ENCODE peak calls at places on chromosomes 7 and 10, in five cellular contexts. J is IMR-90, Q is astrocyte of the spinal cord, L is A549, N is fibroblast of pulmonary artery. F is an unnamed sample.

GRCh38 chr7:64999165-65000004 is 7.1 kb downstream of the ERV3-1 start:
- DNase-seq in J (peak), Q (peak), L (no peak), N (peak), F (peak)

GRCh38 chr10:114255227-114255626 is 16.2 kb downstream of the VWA2 start:
- DNase-seq in J (no peak), Q (no peak), L (no peak), N (no peak), F (no peak)

GRCh38 chr10:22805304-22805703 is 90.9 kb upstream of the PIP4K2A start:
- DNase-seq in J (peak), Q (peak), L (no peak), N (peak), F (peak)

GRCh38 chr10:102150970-102151773 is 1.0 kb upstream of the NOLC1 start:
- DNase-seq in J (peak), Q (no peak), L (peak), N (peak), F (peak)

GRCh38 chr7:148687555-148687954 is 11.1 kb upstream of the CUL1 start:
- DNase-seq in J (peak), Q (peak), L (no peak), N (peak), F (no peak)

GRCh38 chr10:6201511-6201975 is 1.2 kb upstream of the PFKFB3 start:
- DNase-seq in J (peak), Q (peak), L (peak), N (peak), F (peak)

GRCh38 chr7:98511175-98511574 is 105.9 kb upstream of the NPTX2 start:
- DNase-seq in J (no peak), Q (no peak), L (no peak), N (no peak), F (no peak)

GRCh38 chr7:51316666-51317581 is at the start of gene COBL:
- DNase-seq in J (no peak), Q (no peak), L (peak), N (no peak), F (no peak)

GRCh38 chr10:95295031-95295755 is 4.4 kb upstream of the PDLIM1 start:
- DNase-seq in J (peak), Q (peak), L (no peak), N (peak), F (peak)

GRCh38 chr7:38316733-38317360 is 43.4 kb upstream of the TARP start:
- DNase-seq in J (peak), Q (no peak), L (no peak), N (no peak), F (no peak)

GRCh38 chr7:115023219-115023618 is 101.3 kb downstream of the MDFIC start:
- DNase-seq in J (no peak), Q (no peak), L (no peak), N (no peak), F (no peak)

GRCh38 chr10:97450828-97451227 is 4.9 kb downstream of the ZDHHC16 start:
- DNase-seq in J (no peak), Q (no peak), L (no peak), N (peak), F (no peak)

GRCh38 chr10:124278356-124278755 is 140.4 kb downstream of the OAT start:
- DNase-seq in J (no peak), Q (no peak), L (no peak), N (no peak), F (no peak)
- H3K4me3 ChIP-seq in J (no peak), Q (no peak), L (no peak), N (no peak), F (no peak)

GRCh38 chr7:45863715-45864114 is 9.2 kb downstream of the CCDC201 start:
- DNase-seq in J (no peak), Q (no peak), L (no peak), N (no peak), F (no peak)
- TF ChIP-seq CTCF in J (peak), Q (peak), L (no peak), N (peak), F (peak)

DNA sequence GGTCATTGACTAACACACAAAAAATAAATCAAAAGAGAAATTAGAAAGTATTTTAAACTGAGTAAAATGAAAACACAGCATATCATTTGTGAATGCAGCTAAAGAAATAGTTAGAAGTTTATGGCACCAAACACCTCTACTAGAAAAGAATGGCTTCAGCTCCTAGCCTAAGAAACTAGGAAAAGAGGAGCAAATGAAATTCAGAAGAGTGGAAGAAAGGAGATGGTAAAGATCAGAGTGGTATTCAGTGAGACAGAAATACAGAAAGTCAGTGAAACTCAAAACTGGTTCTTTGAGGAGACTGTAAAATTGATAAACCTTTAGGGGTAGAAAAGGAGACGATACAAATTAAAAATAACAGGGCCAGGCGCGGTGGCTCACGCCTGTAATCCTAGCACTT is 2.7 kb downstream of the EXOC6 start:
- DNase-seq in J (no peak), Q (no peak), L (no peak), N (no peak), F (no peak)
- H3K4me3 ChIP-seq in J (no peak), Q (no peak), L (no peak), N (no peak), F (no peak)

DNA sequence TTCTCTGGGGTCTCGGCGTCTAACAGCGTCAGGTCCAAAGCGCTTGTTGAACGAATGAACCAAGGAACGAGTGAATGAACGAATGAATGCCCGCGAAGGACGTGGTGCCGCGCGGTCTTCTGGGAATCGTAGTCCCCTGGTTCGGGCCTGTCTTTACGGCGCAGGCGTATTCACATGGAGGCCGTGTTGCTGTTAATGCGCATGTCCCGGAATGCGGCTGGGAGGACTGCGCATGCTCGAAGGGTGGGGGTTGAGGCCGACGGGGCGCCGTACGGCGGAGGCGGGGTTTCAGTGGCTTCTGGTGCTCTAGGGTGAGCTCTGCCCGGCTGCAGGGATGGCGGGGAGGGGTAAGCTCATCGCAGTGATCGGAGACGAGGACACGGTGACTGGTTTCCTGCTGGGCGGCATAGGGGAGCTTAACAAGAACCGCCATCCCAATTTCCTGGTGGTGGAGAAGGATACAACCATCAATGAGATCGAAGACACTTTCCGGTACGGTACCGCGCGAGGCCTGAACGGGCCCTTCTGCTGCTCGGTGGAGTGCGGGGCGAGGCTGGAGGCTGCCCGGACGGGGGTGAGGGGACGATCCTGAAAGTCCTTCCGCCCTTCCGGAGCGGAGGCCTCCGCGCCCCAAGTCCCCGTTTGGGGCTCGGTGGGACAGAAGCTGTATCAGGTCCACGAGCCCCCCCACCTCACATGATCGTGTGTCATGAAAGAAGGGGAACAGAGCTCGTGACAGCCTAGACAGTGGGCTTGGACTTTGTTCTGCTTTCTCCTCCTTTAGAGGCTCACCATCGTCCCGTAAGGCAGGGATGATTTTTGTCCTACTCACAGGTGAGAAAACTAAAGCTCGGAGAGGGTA is at the start of gene ATP6V1F:
- DNase-seq in J (peak), Q (peak), L (peak), N (peak), F (peak)
- TF ChIP-seq CTCF in J (peak), Q (peak), L (no peak), N (no peak), F (no peak)

GRCh38 chr7:123745437-123745836 is 3.4 kb downstream of the WASL start:
- DNase-seq in J (no peak), Q (no peak), L (no peak), N (no peak), F (no peak)
- H3K4me3 ChIP-seq in J (no peak), Q (no peak), L (no peak), N (peak), F (no peak)

DNA sequence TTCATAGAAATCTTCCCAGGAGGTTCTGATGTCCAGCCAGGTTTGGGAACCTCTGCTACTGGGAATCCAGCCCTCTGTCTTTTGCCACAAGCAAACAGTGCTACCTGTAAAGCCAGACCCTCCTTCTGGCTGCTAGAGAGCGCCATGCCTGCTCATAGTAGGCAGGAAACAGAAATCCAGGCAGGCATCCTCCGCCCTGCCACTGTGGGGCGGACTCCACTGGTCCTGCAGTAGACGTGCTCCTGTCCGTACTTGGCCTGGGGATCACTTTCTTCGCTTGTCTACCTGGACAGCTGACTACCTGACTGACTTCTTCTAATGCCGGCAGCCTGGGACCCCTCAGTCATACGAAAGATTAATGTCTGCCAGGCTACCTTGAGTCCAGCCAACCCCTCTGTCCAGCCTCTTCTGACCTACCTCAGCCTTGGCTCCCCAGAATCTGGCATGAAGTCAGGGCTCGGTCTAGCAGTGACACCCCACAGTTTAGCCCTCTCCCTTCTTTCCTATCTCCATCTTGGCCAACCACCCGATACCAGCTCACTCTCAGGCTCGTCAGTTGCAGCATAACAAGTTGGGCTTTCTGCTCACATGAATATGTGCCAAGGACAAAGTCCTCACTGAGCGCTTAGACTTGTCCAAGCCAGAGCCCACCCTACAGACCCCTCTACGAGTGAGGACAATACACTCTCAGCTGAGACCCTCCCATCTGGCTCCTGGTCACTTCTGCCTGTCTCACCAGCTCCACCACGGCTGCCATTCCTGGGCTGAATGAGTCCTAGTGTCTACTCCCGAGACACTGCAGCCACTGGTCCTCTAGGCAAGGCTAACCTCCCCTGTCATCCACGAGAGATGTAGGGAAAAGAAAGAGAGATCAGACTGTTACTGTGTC is 43.9 kb upstream of the OPALIN start:
- DNase-seq in J (no peak), Q (no peak), L (no peak), N (no peak), F (no peak)
- TF ChIP-seq CTCF in J (no peak), Q (no peak), L (no peak), N (no peak), F (no peak)

DNA sequence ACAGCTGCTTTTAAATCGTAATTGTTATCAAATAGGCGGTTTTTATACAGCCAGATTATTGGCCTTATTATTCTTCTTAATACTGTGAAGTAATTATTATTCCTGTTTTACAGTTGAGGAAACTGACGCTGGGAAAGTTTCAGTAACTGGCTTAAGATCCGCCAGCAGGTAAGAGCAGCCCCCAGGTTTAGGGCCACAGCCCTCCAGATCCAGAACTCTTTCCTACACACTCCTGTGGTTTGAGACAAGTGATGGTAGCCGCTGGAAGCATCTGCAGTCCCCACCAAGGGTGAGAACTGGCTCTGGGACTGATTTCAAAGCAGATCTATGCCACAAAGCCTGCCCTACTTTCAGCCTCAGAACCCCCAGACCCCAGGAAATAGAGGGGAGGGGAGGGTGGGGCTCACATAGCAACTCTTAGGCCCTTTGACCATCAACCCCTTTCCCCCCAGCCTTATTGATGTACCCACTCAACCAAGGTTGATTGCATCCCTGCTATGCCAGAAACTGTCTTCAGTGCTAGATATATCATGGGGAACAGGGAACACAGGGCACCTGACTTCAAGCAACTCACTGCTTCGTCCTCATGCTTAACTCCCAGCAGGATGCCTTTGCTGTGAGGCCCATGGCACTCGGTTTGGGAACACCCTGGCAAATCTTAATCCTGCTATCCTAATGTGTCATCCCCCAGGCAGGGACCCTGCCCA is 2.9 kb upstream of the UNC5B start:
- DNase-seq in J (no peak), Q (no peak), L (no peak), N (no peak), F (no peak)
- H3K4me3 ChIP-seq in J (no peak), Q (no peak), L (no peak), N (no peak), F (no peak)

DNA sequence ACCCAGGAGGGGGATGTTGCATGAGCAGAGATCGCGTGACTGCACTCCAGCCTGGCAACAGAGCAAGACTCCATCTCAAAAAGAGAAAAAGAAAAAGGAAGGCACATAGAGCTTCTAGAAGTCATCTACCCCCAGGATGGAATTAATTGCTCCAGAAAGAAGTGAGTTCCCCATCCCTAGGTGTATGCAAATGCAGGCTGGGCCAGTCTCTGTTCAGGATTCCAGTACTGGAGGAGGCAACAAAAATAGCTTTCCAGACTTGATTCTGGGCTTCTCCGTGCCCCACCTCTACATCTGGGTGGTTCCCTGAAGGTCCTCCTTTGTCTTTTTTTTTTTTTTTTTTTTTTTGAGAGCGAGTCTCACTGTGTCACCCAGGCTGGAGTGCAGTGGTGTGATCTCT is 28.6 kb downstream of the CASTOR2 start:
- DNase-seq in J (no peak), Q (no peak), L (no peak), N (no peak), F (no peak)
- TF ChIP-seq CTCF in J (no peak), Q (no peak), L (no peak), N (no peak), F (no peak)